ENCODE peak calls at places on chromosomes 16 and 17, in nine cellular contexts. One of them, this sample, is unnamed. For H3K36me3, the result is how much of the 10 kb centered on the place peaks cover.

GRCh38 chr17:27565874-27566672 is 64.9 kb upstream of the LGALS9 start:
- DNase-seq in IMR-90: peak
- DNase-seq in ovary: no peak
- DNase-seq in PC-3: no peak
- DNase-seq in stomach: no peak
- DNase-seq in ascending aorta: no peak
- DNase-seq in hepatocyte: no peak
- DNase-seq in GM23338: no peak
- DNase-seq in MM.1S: no peak
- DNase-seq in this sample: no peak

GRCh38 chr16:48955791-48956190 is 325.8 kb downstream of the CBLN1 start:
- DNase-seq in MM.1S: no peak
- DNase-seq in PC-3: no peak
- DNase-seq in ascending aorta: no peak
- DNase-seq in ovary: no peak
- DNase-seq in IMR-90: no peak
- DNase-seq in hepatocyte: no peak
- DNase-seq in GM23338: no peak
- DNase-seq in stomach: no peak
- DNase-seq in this sample: no peak

GRCh38 chr16:87180069-87180468 is 137.1 kb downstream of the C16orf95 start:
- DNase-seq in MM.1S: no peak
- DNase-seq in IMR-90: no peak
- DNase-seq in ascending aorta: no peak
- DNase-seq in GM23338: no peak
- DNase-seq in PC-3: peak
- DNase-seq in stomach: no peak
- DNase-seq in ovary: no peak
- DNase-seq in hepatocyte: no peak
- DNase-seq in this sample: no peak

GRCh38 chr16:70693231-70693671 is 7.4 kb upstream of the MTSS2 start:
- DNase-seq in ascending aorta: no peak
- DNase-seq in IMR-90: no peak
- DNase-seq in hepatocyte: peak
- DNase-seq in GM23338: no peak
- DNase-seq in ovary: no peak
- DNase-seq in stomach: no peak
- DNase-seq in MM.1S: no peak
- DNase-seq in PC-3: no peak
- DNase-seq in this sample: no peak

GRCh38 chr17:5139454-5139725 is 23.6 kb downstream of the USP6 start:
- DNase-seq in IMR-90: no peak
- DNase-seq in GM23338: no peak
- DNase-seq in PC-3: no peak
- DNase-seq in ascending aorta: no peak
- DNase-seq in ovary: no peak
- DNase-seq in hepatocyte: no peak
- DNase-seq in stomach: no peak
- DNase-seq in MM.1S: no peak
- DNase-seq in this sample: no peak

GRCh38 chr17:63358111-63358839 is 87.8 kb downstream of the CYB561 start:
- DNase-seq in GM23338: no peak
- DNase-seq in hepatocyte: no peak
- DNase-seq in IMR-90: peak
- DNase-seq in MM.1S: no peak
- DNase-seq in stomach: no peak
- DNase-seq in ascending aorta: no peak
- DNase-seq in ovary: no peak
- DNase-seq in PC-3: no peak
- DNase-seq in this sample: no peak

GRCh38 chr17:74373838-74374606 is 6.7 kb downstream of the GPR142 start:
- DNase-seq in hepatocyte: peak
- DNase-seq in PC-3: no peak
- DNase-seq in IMR-90: no peak
- DNase-seq in stomach: peak
- DNase-seq in MM.1S: no peak
- DNase-seq in ovary: no peak
- DNase-seq in ascending aorta: no peak
- DNase-seq in GM23338: no peak
- DNase-seq in this sample: no peak

GRCh38 chr16:31265329-31266245 is 5.8 kb downstream of the ITGAM start:
- DNase-seq in PC-3: peak
- DNase-seq in hepatocyte: peak
- DNase-seq in IMR-90: peak
- DNase-seq in stomach: peak
- DNase-seq in GM23338: peak
- DNase-seq in MM.1S: peak
- DNase-seq in ascending aorta: no peak
- DNase-seq in ovary: no peak
- DNase-seq in this sample: peak

GRCh38 chr16:56632160-56632847 is at the start of gene MT1M:
- DNase-seq in GM23338: peak
- DNase-seq in stomach: peak
- DNase-seq in MM.1S: no peak
- DNase-seq in IMR-90: no peak
- DNase-seq in ascending aorta: no peak
- DNase-seq in ovary: no peak
- DNase-seq in hepatocyte: peak
- DNase-seq in PC-3: peak
- DNase-seq in this sample: no peak

GRCh38 chr17:66964930-66965800 is 658 bp downstream of the CACNG4 start:
- DNase-seq in MM.1S: no peak
- DNase-seq in PC-3: peak
- DNase-seq in IMR-90: no peak
- DNase-seq in GM23338: peak
- DNase-seq in stomach: no peak
- DNase-seq in ascending aorta: no peak
- DNase-seq in ovary: no peak
- DNase-seq in hepatocyte: peak
- DNase-seq in this sample: no peak

GRCh38 chr17:81037026-81037782 is 2.3 kb downstream of the BAIAP2 start:
- DNase-seq in GM23338: no peak
- DNase-seq in ascending aorta: no peak
- DNase-seq in PC-3: peak
- DNase-seq in IMR-90: no peak
- DNase-seq in stomach: peak
- DNase-seq in hepatocyte: no peak
- DNase-seq in MM.1S: no peak
- DNase-seq in ovary: no peak
- DNase-seq in this sample: no peak

GRCh38 chr16:28140788-28141618 is 70.8 kb downstream of the XPO6 start:
- DNase-seq in PC-3: no peak
- DNase-seq in hepatocyte: no peak
- DNase-seq in MM.1S: peak
- DNase-seq in stomach: peak
- DNase-seq in ovary: no peak
- DNase-seq in ascending aorta: no peak
- DNase-seq in GM23338: peak
- DNase-seq in IMR-90: no peak
- DNase-seq in this sample: peak

GRCh38 chr17:28416703-28417311 is 10.8 kb upstream of the SLC46A1 start:
- DNase-seq in stomach: peak
- DNase-seq in IMR-90: peak
- DNase-seq in MM.1S: peak
- DNase-seq in GM23338: peak
- DNase-seq in ascending aorta: no peak
- DNase-seq in PC-3: peak
- DNase-seq in ovary: no peak
- DNase-seq in hepatocyte: peak
- DNase-seq in this sample: no peak

GRCh38 chr17:72223816-72224215 is 103.0 kb downstream of the SOX9 start:
- DNase-seq in GM23338: no peak
- DNase-seq in stomach: no peak
- DNase-seq in PC-3: no peak
- DNase-seq in ascending aorta: no peak
- DNase-seq in IMR-90: no peak
- DNase-seq in MM.1S: no peak
- DNase-seq in hepatocyte: no peak
- DNase-seq in ovary: no peak
- DNase-seq in this sample: no peak

GRCh38 chr17:72222971-72223370 is 102.2 kb downstream of the SOX9 start:
- DNase-seq in IMR-90: no peak
- DNase-seq in GM23338: peak
- DNase-seq in stomach: no peak
- DNase-seq in MM.1S: no peak
- DNase-seq in ascending aorta: no peak
- DNase-seq in PC-3: no peak
- DNase-seq in hepatocyte: peak
- DNase-seq in ovary: no peak
- DNase-seq in this sample: no peak

GRCh38 chr17:72222571-72222970 is 101.8 kb downstream of the SOX9 start:
- DNase-seq in ovary: no peak
- DNase-seq in hepatocyte: peak
- DNase-seq in MM.1S: no peak
- DNase-seq in stomach: no peak
- DNase-seq in PC-3: no peak
- DNase-seq in ascending aorta: no peak
- DNase-seq in GM23338: peak
- DNase-seq in IMR-90: no peak
- DNase-seq in this sample: no peak

GRCh38 chr17:72219136-72219823 is 98.5 kb downstream of the SOX9 start:
- DNase-seq in PC-3: no peak
- DNase-seq in hepatocyte: peak
- DNase-seq in ovary: no peak
- DNase-seq in GM23338: peak
- DNase-seq in stomach: no peak
- DNase-seq in IMR-90: no peak
- DNase-seq in ascending aorta: no peak
- DNase-seq in MM.1S: no peak
- DNase-seq in this sample: no peak

GRCh38 chr17:72219824-72220473 is 99.1 kb downstream of the SOX9 start:
- DNase-seq in ascending aorta: no peak
- DNase-seq in GM23338: peak
- DNase-seq in MM.1S: no peak
- DNase-seq in stomach: no peak
- DNase-seq in ovary: no peak
- DNase-seq in PC-3: no peak
- DNase-seq in IMR-90: no peak
- DNase-seq in hepatocyte: no peak
- DNase-seq in this sample: no peak
- H3K4me3 ChIP-seq in ascending aorta: no peak
- H3K4me3 ChIP-seq in GM23338: peak
- H3K4me3 ChIP-seq in MM.1S: no peak
- H3K4me3 ChIP-seq in stomach: peak
- H3K4me3 ChIP-seq in ovary: no peak
- H3K4me3 ChIP-seq in PC-3: no peak
- H3K4me3 ChIP-seq in IMR-90: no peak
- H3K4me3 ChIP-seq in hepatocyte: peak
- H3K4me3 ChIP-seq in this sample: no peak

DNA sequence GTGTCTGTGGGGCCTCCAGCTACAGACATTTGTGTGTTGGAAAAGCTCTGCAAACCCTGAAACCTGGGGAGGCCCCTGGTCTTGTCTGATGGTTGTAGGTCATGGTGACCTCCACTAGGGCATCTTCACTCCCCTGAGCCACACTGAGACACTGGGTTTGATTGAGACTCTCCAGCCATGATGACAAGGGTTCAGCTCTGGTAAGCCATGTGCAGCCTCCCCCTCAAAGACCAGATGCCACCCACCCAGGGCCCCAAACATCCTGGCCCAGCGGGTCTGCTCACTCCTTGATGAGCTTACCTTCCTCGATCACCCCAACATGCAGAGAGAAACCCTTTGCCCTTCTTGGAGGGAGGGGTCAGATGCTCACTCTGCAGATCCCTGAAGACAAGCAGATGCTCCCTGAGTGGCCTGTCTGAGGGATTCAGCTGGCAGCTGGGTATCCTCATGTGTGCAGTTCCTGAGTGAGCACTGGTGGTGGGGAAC is 101.6 kb downstream of the METRNL start:
- DNase-seq in stomach: no peak
- DNase-seq in MM.1S: no peak
- DNase-seq in hepatocyte: peak
- DNase-seq in IMR-90: no peak
- DNase-seq in ascending aorta: no peak
- DNase-seq in PC-3: no peak
- DNase-seq in GM23338: no peak
- DNase-seq in ovary: no peak
- DNase-seq in this sample: no peak
- TF ChIP-seq CTCF in stomach: no peak
- TF ChIP-seq CTCF in MM.1S: no peak
- TF ChIP-seq CTCF in hepatocyte: no peak
- TF ChIP-seq CTCF in IMR-90: no peak
- TF ChIP-seq CTCF in ascending aorta: no peak
- TF ChIP-seq CTCF in PC-3: no peak
- TF ChIP-seq CTCF in GM23338: no peak
- TF ChIP-seq CTCF in ovary: no peak
- TF ChIP-seq CTCF in this sample: peak

DNA sequence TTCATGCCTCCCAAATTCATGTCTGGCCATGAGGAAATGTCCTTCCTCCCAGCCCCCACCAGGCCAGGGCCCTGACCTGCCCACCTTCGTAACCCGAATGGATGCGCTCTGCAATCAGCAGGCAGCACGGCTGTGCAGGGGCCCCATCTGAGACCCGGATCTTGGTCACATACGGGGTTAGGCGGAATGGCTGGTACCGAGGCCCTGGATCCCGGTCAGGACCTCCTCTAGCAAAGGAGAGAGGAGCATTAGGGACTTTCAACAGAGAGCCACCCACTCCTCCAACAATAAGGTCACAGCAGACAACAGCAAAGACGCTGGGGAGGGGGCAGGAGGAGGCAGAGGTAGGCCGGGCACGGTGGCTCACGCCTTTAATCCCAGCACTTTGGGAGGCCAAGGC is 3.6 kb downstream of the PER1 start:
- DNase-seq in stomach: no peak
- DNase-seq in MM.1S: no peak
- DNase-seq in PC-3: no peak
- DNase-seq in ascending aorta: no peak
- DNase-seq in IMR-90: no peak
- DNase-seq in hepatocyte: no peak
- DNase-seq in ovary: peak
- DNase-seq in GM23338: no peak
- DNase-seq in this sample: no peak
- H3K36me3 ChIP-seq in stomach: half or more
- H3K36me3 ChIP-seq in MM.1S: under half
- H3K36me3 ChIP-seq in PC-3: under half
- H3K36me3 ChIP-seq in ascending aorta: half or more
- H3K36me3 ChIP-seq in IMR-90: half or more
- H3K36me3 ChIP-seq in hepatocyte: under half
- H3K36me3 ChIP-seq in ovary: under half
- H3K36me3 ChIP-seq in GM23338: under half
- H3K36me3 ChIP-seq in this sample: under half

DNA sequence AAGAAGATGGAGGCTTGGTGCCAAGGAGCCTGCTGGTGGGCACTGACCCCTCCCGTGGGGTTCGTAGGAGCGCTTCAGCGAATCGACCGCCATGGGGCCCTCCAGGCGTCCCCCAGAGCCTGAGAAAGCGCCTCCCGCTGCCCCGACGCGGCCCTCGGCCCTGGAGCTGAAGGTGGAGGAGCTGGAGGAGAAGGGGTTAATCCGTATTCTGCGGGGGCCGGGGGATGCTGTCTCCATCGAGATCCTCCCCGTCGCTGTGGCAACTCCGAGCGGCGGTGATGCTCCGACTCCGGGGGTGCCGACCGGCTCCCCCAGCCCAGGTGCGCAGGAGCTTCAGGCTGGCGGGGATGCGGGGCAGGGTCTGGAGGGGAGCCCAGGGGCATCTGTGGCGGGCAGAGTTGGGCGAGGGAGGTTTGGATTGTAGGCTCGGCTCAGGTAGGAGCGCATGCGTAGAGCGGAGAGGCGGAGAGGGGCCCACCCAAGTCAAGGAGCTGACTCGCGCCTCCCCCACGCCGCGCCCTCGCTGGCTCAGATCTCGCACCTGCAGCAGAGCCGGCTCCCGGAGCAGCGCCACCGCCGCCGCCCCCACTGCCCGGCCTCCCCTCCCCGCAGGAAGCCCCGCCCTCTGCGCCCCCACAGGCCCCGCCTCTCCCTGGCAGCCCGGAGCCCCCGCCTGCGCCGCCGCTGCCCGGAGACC is 19.8 kb downstream of the FMNL1 start:
- DNase-seq in PC-3: no peak
- DNase-seq in hepatocyte: peak
- DNase-seq in IMR-90: no peak
- DNase-seq in stomach: peak
- DNase-seq in ovary: no peak
- DNase-seq in ascending aorta: no peak
- DNase-seq in MM.1S: no peak
- DNase-seq in GM23338: peak
- DNase-seq in this sample: no peak
- H3K4me3 ChIP-seq in PC-3: no peak
- H3K4me3 ChIP-seq in hepatocyte: peak
- H3K4me3 ChIP-seq in IMR-90: no peak
- H3K4me3 ChIP-seq in stomach: peak
- H3K4me3 ChIP-seq in ovary: no peak
- H3K4me3 ChIP-seq in ascending aorta: peak
- H3K4me3 ChIP-seq in MM.1S: no peak
- H3K4me3 ChIP-seq in GM23338: peak
- H3K4me3 ChIP-seq in this sample: no peak